ENCODE peak calls at places on chromosomes 12 and 14, in ten cellular contexts. One of them, this sample, is unnamed.

GRCh38 chr14:104682107-104682593 is 7.3 kb upstream of the INF2 start:
- DNase-seq in kidney epithelial cell: no peak
- DNase-seq in substantia nigra: no peak
- DNase-seq in NCI-H446: no peak
- DNase-seq in endothelial cell of umbilical vein: no peak
- DNase-seq in tibial artery: no peak
- DNase-seq in Calu3: peak; percentile 36
- DNase-seq in EH: peak; percentile 81
- DNase-seq in nephron progenitor cell: peak; percentile 40
- DNase-seq in stimulated activated CD4-positive, alpha-beta T cell treated with anti-CD3 and anti-CD28 coated beads, Interleukin-1b, Interleukin-23, amount 100 ng/mL, for 48 hours: no peak
- DNase-seq in this sample: peak; percentile 35

GRCh38 chr14:58077621-58078020 is 74.4 kb downstream of the ARMH4 start:
- DNase-seq in tibial artery: no peak
- DNase-seq in stimulated activated CD4-positive, alpha-beta T cell treated with anti-CD3 and anti-CD28 coated beads, Interleukin-1b, Interleukin-23, amount 100 ng/mL, for 48 hours: no peak
- DNase-seq in kidney epithelial cell: peak; percentile 71
- DNase-seq in Calu3: no peak
- DNase-seq in substantia nigra: no peak
- DNase-seq in NCI-H446: no peak
- DNase-seq in nephron progenitor cell: no peak
- DNase-seq in EH: peak; percentile 86
- DNase-seq in endothelial cell of umbilical vein: no peak
- DNase-seq in this sample: no peak

GRCh38 chr14:92846162-92846897 is 52.2 kb downstream of the GOLGA5 start:
- DNase-seq in kidney epithelial cell: peak; percentile 55
- DNase-seq in substantia nigra: no peak
- DNase-seq in endothelial cell of umbilical vein: peak; percentile 73
- DNase-seq in tibial artery: peak; percentile 24
- DNase-seq in nephron progenitor cell: no peak
- DNase-seq in stimulated activated CD4-positive, alpha-beta T cell treated with anti-CD3 and anti-CD28 coated beads, Interleukin-1b, Interleukin-23, amount 100 ng/mL, for 48 hours: peak; percentile 43
- DNase-seq in Calu3: no peak
- DNase-seq in EH: peak; percentile 73
- DNase-seq in NCI-H446: no peak
- DNase-seq in this sample: no peak

GRCh38 chr14:74579447-74580274 is 32.4 kb downstream of the LTBP2 start:
- DNase-seq in kidney epithelial cell: peak; percentile 86
- DNase-seq in NCI-H446: no peak
- DNase-seq in nephron progenitor cell: no peak
- DNase-seq in stimulated activated CD4-positive, alpha-beta T cell treated with anti-CD3 and anti-CD28 coated beads, Interleukin-1b, Interleukin-23, amount 100 ng/mL, for 48 hours: peak; percentile 73
- DNase-seq in EH: peak; percentile 83
- DNase-seq in tibial artery: no peak
- DNase-seq in endothelial cell of umbilical vein: peak; percentile 75
- DNase-seq in Calu3: peak; percentile 18
- DNase-seq in substantia nigra: no peak
- DNase-seq in this sample: peak; percentile 20

GRCh38 chr12:57341275-57341990 is 89.4 kb downstream of the R3HDM2 start:
- DNase-seq in endothelial cell of umbilical vein: no peak
- DNase-seq in EH: no peak
- DNase-seq in substantia nigra: peak; percentile 11
- DNase-seq in stimulated activated CD4-positive, alpha-beta T cell treated with anti-CD3 and anti-CD28 coated beads, Interleukin-1b, Interleukin-23, amount 100 ng/mL, for 48 hours: no peak
- DNase-seq in kidney epithelial cell: no peak
- DNase-seq in Calu3: no peak
- DNase-seq in tibial artery: no peak
- DNase-seq in NCI-H446: no peak
- DNase-seq in nephron progenitor cell: no peak
- DNase-seq in this sample: no peak

GRCh38 chr14:83379371-83379770 is 1845.7 kb upstream of the SEL1L start:
- DNase-seq in kidney epithelial cell: no peak
- DNase-seq in NCI-H446: no peak
- DNase-seq in EH: no peak
- DNase-seq in nephron progenitor cell: no peak
- DNase-seq in tibial artery: no peak
- DNase-seq in Calu3: no peak
- DNase-seq in substantia nigra: no peak
- DNase-seq in endothelial cell of umbilical vein: no peak
- DNase-seq in stimulated activated CD4-positive, alpha-beta T cell treated with anti-CD3 and anti-CD28 coated beads, Interleukin-1b, Interleukin-23, amount 100 ng/mL, for 48 hours: no peak
- DNase-seq in this sample: no peak

GRCh38 chr12:92034858-92035401 is 110.7 kb downstream of the BTG1 start:
- DNase-seq in tibial artery: peak; percentile 35
- DNase-seq in stimulated activated CD4-positive, alpha-beta T cell treated with anti-CD3 and anti-CD28 coated beads, Interleukin-1b, Interleukin-23, amount 100 ng/mL, for 48 hours: no peak
- DNase-seq in NCI-H446: peak; percentile 61
- DNase-seq in Calu3: peak; percentile 15
- DNase-seq in endothelial cell of umbilical vein: peak; percentile 87
- DNase-seq in EH: peak; percentile 79
- DNase-seq in substantia nigra: peak; percentile 79
- DNase-seq in kidney epithelial cell: peak; percentile 29
- DNase-seq in nephron progenitor cell: peak; percentile 11
- DNase-seq in this sample: peak; percentile 25

GRCh38 chr12:54360717-54361456 is 3.4 kb downstream of the GPR84 start:
- DNase-seq in endothelial cell of umbilical vein: peak; percentile 81
- DNase-seq in nephron progenitor cell: peak; percentile 86
- DNase-seq in substantia nigra: peak; percentile 61
- DNase-seq in kidney epithelial cell: peak; percentile 48
- DNase-seq in EH: peak; percentile 77
- DNase-seq in tibial artery: no peak
- DNase-seq in NCI-H446: no peak
- DNase-seq in stimulated activated CD4-positive, alpha-beta T cell treated with anti-CD3 and anti-CD28 coated beads, Interleukin-1b, Interleukin-23, amount 100 ng/mL, for 48 hours: peak; percentile 43
- DNase-seq in Calu3: peak; percentile 89
- DNase-seq in this sample: peak; percentile 85

GRCh38 chr14:103110681-103111296 is 12.5 kb upstream of the TNFAIP2 start:
- DNase-seq in EH: peak; percentile 43
- DNase-seq in substantia nigra: no peak
- DNase-seq in stimulated activated CD4-positive, alpha-beta T cell treated with anti-CD3 and anti-CD28 coated beads, Interleukin-1b, Interleukin-23, amount 100 ng/mL, for 48 hours: no peak
- DNase-seq in nephron progenitor cell: no peak
- DNase-seq in Calu3: no peak
- DNase-seq in tibial artery: no peak
- DNase-seq in endothelial cell of umbilical vein: no peak
- DNase-seq in kidney epithelial cell: no peak
- DNase-seq in NCI-H446: no peak
- DNase-seq in this sample: no peak

GRCh38 chr14:29671034-29671433 is 256.6 kb downstream of the PRKD1 start:
- DNase-seq in EH: peak; percentile 89
- DNase-seq in NCI-H446: no peak
- DNase-seq in endothelial cell of umbilical vein: no peak
- DNase-seq in kidney epithelial cell: no peak
- DNase-seq in substantia nigra: no peak
- DNase-seq in tibial artery: no peak
- DNase-seq in nephron progenitor cell: no peak
- DNase-seq in Calu3: no peak
- DNase-seq in stimulated activated CD4-positive, alpha-beta T cell treated with anti-CD3 and anti-CD28 coated beads, Interleukin-1b, Interleukin-23, amount 100 ng/mL, for 48 hours: no peak
- DNase-seq in this sample: no peak

GRCh38 chr12:131622422-131622955 is 88.4 kb upstream of the SFSWAP start:
- DNase-seq in substantia nigra: no peak
- DNase-seq in nephron progenitor cell: no peak
- DNase-seq in NCI-H446: no peak
- DNase-seq in Calu3: no peak
- DNase-seq in tibial artery: no peak
- DNase-seq in kidney epithelial cell: no peak
- DNase-seq in EH: no peak
- DNase-seq in stimulated activated CD4-positive, alpha-beta T cell treated with anti-CD3 and anti-CD28 coated beads, Interleukin-1b, Interleukin-23, amount 100 ng/mL, for 48 hours: no peak
- DNase-seq in endothelial cell of umbilical vein: no peak
- DNase-seq in this sample: no peak

GRCh38 chr12:47271800-47272230 is 192.1 kb upstream of the AMIGO2 start:
- DNase-seq in substantia nigra: no peak
- DNase-seq in stimulated activated CD4-positive, alpha-beta T cell treated with anti-CD3 and anti-CD28 coated beads, Interleukin-1b, Interleukin-23, amount 100 ng/mL, for 48 hours: no peak
- DNase-seq in endothelial cell of umbilical vein: no peak
- DNase-seq in Calu3: no peak
- DNase-seq in nephron progenitor cell: no peak
- DNase-seq in kidney epithelial cell: no peak
- DNase-seq in NCI-H446: no peak
- DNase-seq in EH: peak; percentile 16
- DNase-seq in tibial artery: no peak
- DNase-seq in this sample: no peak

GRCh38 chr14:92902726-92903125 is 20.2 kb upstream of the CHGA start:
- DNase-seq in stimulated activated CD4-positive, alpha-beta T cell treated with anti-CD3 and anti-CD28 coated beads, Interleukin-1b, Interleukin-23, amount 100 ng/mL, for 48 hours: no peak
- DNase-seq in nephron progenitor cell: peak; percentile 17
- DNase-seq in tibial artery: no peak
- DNase-seq in NCI-H446: no peak
- DNase-seq in substantia nigra: no peak
- DNase-seq in kidney epithelial cell: no peak
- DNase-seq in endothelial cell of umbilical vein: no peak
- DNase-seq in Calu3: no peak
- DNase-seq in EH: no peak
- DNase-seq in this sample: no peak

GRCh38 chr12:109016978-109017377 is 3.9 kb downstream of the SVOP start:
- DNase-seq in nephron progenitor cell: no peak
- DNase-seq in endothelial cell of umbilical vein: no peak
- DNase-seq in substantia nigra: no peak
- DNase-seq in kidney epithelial cell: no peak
- DNase-seq in EH: no peak
- DNase-seq in Calu3: no peak
- DNase-seq in NCI-H446: no peak
- DNase-seq in stimulated activated CD4-positive, alpha-beta T cell treated with anti-CD3 and anti-CD28 coated beads, Interleukin-1b, Interleukin-23, amount 100 ng/mL, for 48 hours: no peak
- DNase-seq in tibial artery: no peak
- DNase-seq in this sample: no peak

GRCh38 chr14:101018561-101019290 is 115.2 kb upstream of the RTL1 start:
- DNase-seq in endothelial cell of umbilical vein: no peak
- DNase-seq in NCI-H446: no peak
- DNase-seq in kidney epithelial cell: no peak
- DNase-seq in stimulated activated CD4-positive, alpha-beta T cell treated with anti-CD3 and anti-CD28 coated beads, Interleukin-1b, Interleukin-23, amount 100 ng/mL, for 48 hours: no peak
- DNase-seq in substantia nigra: no peak
- DNase-seq in tibial artery: no peak
- DNase-seq in EH: no peak
- DNase-seq in Calu3: no peak
- DNase-seq in nephron progenitor cell: no peak
- DNase-seq in this sample: no peak

GRCh38 chr12:67355428-67356385 is 86.5 kb downstream of the CAND1 start:
- DNase-seq in stimulated activated CD4-positive, alpha-beta T cell treated with anti-CD3 and anti-CD28 coated beads, Interleukin-1b, Interleukin-23, amount 100 ng/mL, for 48 hours: no peak
- DNase-seq in NCI-H446: peak; percentile 70
- DNase-seq in tibial artery: no peak
- DNase-seq in EH: peak; percentile 76
- DNase-seq in endothelial cell of umbilical vein: peak; percentile 62
- DNase-seq in kidney epithelial cell: no peak
- DNase-seq in Calu3: peak; percentile 11
- DNase-seq in nephron progenitor cell: peak; percentile 6
- DNase-seq in substantia nigra: no peak
- DNase-seq in this sample: no peak

GRCh38 chr12:114403044-114403689 is 2.8 kb downstream of the TBX5 start:
- DNase-seq in tibial artery: no peak
- DNase-seq in endothelial cell of umbilical vein: no peak
- DNase-seq in stimulated activated CD4-positive, alpha-beta T cell treated with anti-CD3 and anti-CD28 coated beads, Interleukin-1b, Interleukin-23, amount 100 ng/mL, for 48 hours: no peak
- DNase-seq in substantia nigra: no peak
- DNase-seq in kidney epithelial cell: no peak
- DNase-seq in NCI-H446: no peak
- DNase-seq in EH: peak; percentile 79
- DNase-seq in Calu3: no peak
- DNase-seq in nephron progenitor cell: peak; percentile 80
- DNase-seq in this sample: no peak

GRCh38 chr14:104030958-104031357 is 54.5 kb upstream of the ASPG start:
- DNase-seq in stimulated activated CD4-positive, alpha-beta T cell treated with anti-CD3 and anti-CD28 coated beads, Interleukin-1b, Interleukin-23, amount 100 ng/mL, for 48 hours: no peak
- DNase-seq in endothelial cell of umbilical vein: no peak
- DNase-seq in kidney epithelial cell: no peak
- DNase-seq in nephron progenitor cell: no peak
- DNase-seq in NCI-H446: no peak
- DNase-seq in Calu3: no peak
- DNase-seq in substantia nigra: no peak
- DNase-seq in EH: no peak
- DNase-seq in tibial artery: no peak
- DNase-seq in this sample: no peak

GRCh38 chr12:113048716-113049127 is 7.8 kb upstream of the DTX1 start:
- DNase-seq in stimulated activated CD4-positive, alpha-beta T cell treated with anti-CD3 and anti-CD28 coated beads, Interleukin-1b, Interleukin-23, amount 100 ng/mL, for 48 hours: peak; percentile 62
- DNase-seq in kidney epithelial cell: peak; percentile 7
- DNase-seq in Calu3: peak; percentile 80
- DNase-seq in tibial artery: peak; percentile 51
- DNase-seq in nephron progenitor cell: peak; percentile 66
- DNase-seq in EH: peak; percentile 64
- DNase-seq in NCI-H446: peak; percentile 50
- DNase-seq in substantia nigra: peak; percentile 72
- DNase-seq in endothelial cell of umbilical vein: peak; percentile 49
- DNase-seq in this sample: peak; percentile 56

GRCh38 chr12:64714551-64714968 is 44.6 kb downstream of the GNS start:
- DNase-seq in endothelial cell of umbilical vein: no peak
- DNase-seq in substantia nigra: no peak
- DNase-seq in EH: no peak
- DNase-seq in Calu3: no peak
- DNase-seq in NCI-H446: no peak
- DNase-seq in nephron progenitor cell: no peak
- DNase-seq in tibial artery: no peak
- DNase-seq in stimulated activated CD4-positive, alpha-beta T cell treated with anti-CD3 and anti-CD28 coated beads, Interleukin-1b, Interleukin-23, amount 100 ng/mL, for 48 hours: no peak
- DNase-seq in kidney epithelial cell: no peak
- DNase-seq in this sample: no peak

GRCh38 chr14:51398898-51399297 is 158.9 kb downstream of the TMX1 start:
- DNase-seq in nephron progenitor cell: no peak
- DNase-seq in kidney epithelial cell: peak; percentile 72
- DNase-seq in stimulated activated CD4-positive, alpha-beta T cell treated with anti-CD3 and anti-CD28 coated beads, Interleukin-1b, Interleukin-23, amount 100 ng/mL, for 48 hours: no peak
- DNase-seq in Calu3: peak; percentile 42
- DNase-seq in substantia nigra: no peak
- DNase-seq in endothelial cell of umbilical vein: peak; percentile 72
- DNase-seq in EH: peak; percentile 83
- DNase-seq in NCI-H446: peak; percentile 51
- DNase-seq in tibial artery: no peak
- DNase-seq in this sample: no peak

GRCh38 chr14:62001988-62002387 is 239.8 kb downstream of the SNAPC1 start:
- DNase-seq in tibial artery: no peak
- DNase-seq in kidney epithelial cell: no peak
- DNase-seq in NCI-H446: no peak
- DNase-seq in stimulated activated CD4-positive, alpha-beta T cell treated with anti-CD3 and anti-CD28 coated beads, Interleukin-1b, Interleukin-23, amount 100 ng/mL, for 48 hours: no peak
- DNase-seq in nephron progenitor cell: no peak
- DNase-seq in endothelial cell of umbilical vein: peak; percentile 23
- DNase-seq in substantia nigra: no peak
- DNase-seq in EH: peak; percentile 43
- DNase-seq in Calu3: no peak
- DNase-seq in this sample: no peak

This sample was measured in psoas muscle.